ENCODE peak calls at places on chromosome 18, in four cellular contexts. G is GM12865, N is WERI-Rb-1, S is lower lobe of right lung. M is an unnamed sample.

GRCh38 chr18:10239138-10239537 is 215.3 kb upstream of the APCDD1 start:
- DNase-seq in N (no peak), S (peak; percentile 79), G (no peak), M (peak; percentile 81)

GRCh38 chr18:41655074-41655473 is 300.0 kb upstream of the PIK3C3 start:
- DNase-seq in N (no peak), S (no peak), G (no peak), M (no peak)

GRCh38 chr18:51029378-51029693 is 677 bp upstream of the SMAD4 start:
- DNase-seq in S (no peak), G (no peak), N (no peak), M (no peak)

GRCh38 chr18:2348003-2348402 is 223.3 kb downstream of the METTL4 start:
- DNase-seq in G (no peak), N (no peak), S (no peak), M (no peak)

GRCh38 chr18:67742954-67743353 is 226.4 kb upstream of the DSEL start:
- DNase-seq in G (no peak), N (no peak), S (no peak), M (peak; percentile 9)

GRCh38 chr18:6807504-6808257 is 78.2 kb downstream of the ARHGAP28 start:
- DNase-seq in S (no peak), G (no peak), N (no peak), M (peak; percentile 81)

GRCh38 chr18:79612291-79613108 is 67.1 kb upstream of the CTDP1 start:
- DNase-seq in G (no peak), N (peak; percentile 5), S (peak; percentile 30), M (no peak)

GRCh38 chr18:48777026-48777736 is 173.6 kb downstream of the SMAD7 start:
- DNase-seq in G (peak; percentile 84), S (peak; percentile 77), N (peak; percentile 80), M (peak; percentile 74)

GRCh38 chr18:24420551-24420950 is 5.9 kb upstream of the IMPACT start:
- DNase-seq in S (no peak), N (no peak), G (no peak), M (no peak)

GRCh38 chr18:57091231-57091630 is 55.7 kb upstream of the BOD1L2 start:
- DNase-seq in S (no peak), N (no peak), G (no peak), M (no peak)

GRCh38 chr18:13527256-13527655 is 199.1 kb downstream of the FAM210A start:
- DNase-seq in G (no peak), N (no peak), S (no peak), M (no peak)

GRCh38 chr18:43793910-43794309 is 516.6 kb upstream of the SYT4 start:
- DNase-seq in S (no peak), G (no peak), N (no peak), M (no peak)

GRCh38 chr18:43794363-43794762 is 517.1 kb upstream of the SYT4 start:
- DNase-seq in G (no peak), S (no peak), N (no peak), M (no peak)

GRCh38 chr18:43785145-43785544 is 507.9 kb upstream of the SYT4 start:
- DNase-seq in S (no peak), N (no peak), G (no peak), M (no peak)

GRCh38 chr18:43786893-43787292 is 509.6 kb upstream of the SYT4 start:
- DNase-seq in N (no peak), G (no peak), S (no peak), M (no peak)

GRCh38 chr18:43789234-43790000 is 512.1 kb upstream of the SYT4 start:
- DNase-seq in N (no peak), S (no peak), G (no peak), M (peak; percentile 29)
- TF ChIP-seq CTCF in N (no peak), S (peak; percentile 24), G (no peak), M (peak; percentile 37)

GRCh38 chr18:74683573-74683972 is 85.9 kb downstream of the ZNF407 start:
- DNase-seq in S (no peak), N (no peak), G (no peak), M (no peak)
- H3K4me3 ChIP-seq in S (no peak overlapping the region), N (no peak overlapping the region), G (no peak overlapping the region), M (no peak overlapping the region)

GRCh38 chr18:8525692-8526091 is 83.5 kb upstream of the RAB12 start:
- DNase-seq in G (no peak), S (no peak), N (peak; percentile 46), M (no peak)
- TF ChIP-seq CTCF in G (peak; percentile 19), S (no peak), N (peak; percentile 77), M (peak; percentile 25)

DNA sequence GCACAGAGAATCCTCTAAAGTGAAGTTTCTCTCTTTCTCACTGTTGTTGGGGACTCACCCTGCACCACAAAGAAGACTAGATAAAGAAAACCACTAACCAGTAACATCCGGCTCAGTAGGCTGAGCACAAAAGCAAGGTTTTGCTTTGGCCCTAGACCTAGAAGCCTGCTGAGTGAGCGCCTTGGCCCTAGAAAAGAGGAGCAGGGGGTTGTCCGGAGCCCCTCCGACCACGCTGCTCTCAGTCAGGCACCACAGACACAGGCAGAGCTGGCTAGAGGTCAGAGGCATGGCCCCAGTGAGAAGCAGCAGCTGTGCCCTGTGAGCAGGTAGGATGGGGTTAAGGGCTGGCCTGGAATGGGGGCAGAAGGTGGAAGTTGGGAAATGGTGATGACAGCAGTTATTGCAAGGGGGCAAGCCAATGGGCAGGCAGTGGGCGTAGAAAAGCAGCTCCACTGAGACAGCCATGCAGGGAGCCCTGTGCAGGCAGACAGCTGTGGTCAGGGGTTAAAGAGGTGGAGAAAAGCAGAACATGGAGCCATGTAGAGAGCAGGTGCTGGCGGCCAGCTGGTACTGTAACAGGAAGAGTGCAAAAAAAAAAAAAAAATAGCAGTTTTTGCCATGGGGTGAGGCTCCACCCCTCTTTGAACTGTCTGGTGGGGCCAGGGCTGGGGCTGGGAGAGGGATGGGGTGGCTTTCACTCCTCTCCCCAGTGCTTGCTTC is 36.9 kb upstream of the SLC14A1 start:
- DNase-seq in S (peak; percentile 72), G (peak; percentile 82), N (no peak), M (peak; percentile 46)
- H3K4me3 ChIP-seq in S (peak overlapping the region; percentile 19), G (peak overlapping the region; percentile 44), N (no peak overlapping the region), M (no peak overlapping the region)

GRCh38 chr18:78101091-78101490 is 851.4 kb downstream of the GALR1 start:
- DNase-seq in G (no peak), N (no peak), S (no peak), M (no peak)
- TF ChIP-seq CTCF in G (no peak), N (no peak), S (no peak), M (no peak)

DNA sequence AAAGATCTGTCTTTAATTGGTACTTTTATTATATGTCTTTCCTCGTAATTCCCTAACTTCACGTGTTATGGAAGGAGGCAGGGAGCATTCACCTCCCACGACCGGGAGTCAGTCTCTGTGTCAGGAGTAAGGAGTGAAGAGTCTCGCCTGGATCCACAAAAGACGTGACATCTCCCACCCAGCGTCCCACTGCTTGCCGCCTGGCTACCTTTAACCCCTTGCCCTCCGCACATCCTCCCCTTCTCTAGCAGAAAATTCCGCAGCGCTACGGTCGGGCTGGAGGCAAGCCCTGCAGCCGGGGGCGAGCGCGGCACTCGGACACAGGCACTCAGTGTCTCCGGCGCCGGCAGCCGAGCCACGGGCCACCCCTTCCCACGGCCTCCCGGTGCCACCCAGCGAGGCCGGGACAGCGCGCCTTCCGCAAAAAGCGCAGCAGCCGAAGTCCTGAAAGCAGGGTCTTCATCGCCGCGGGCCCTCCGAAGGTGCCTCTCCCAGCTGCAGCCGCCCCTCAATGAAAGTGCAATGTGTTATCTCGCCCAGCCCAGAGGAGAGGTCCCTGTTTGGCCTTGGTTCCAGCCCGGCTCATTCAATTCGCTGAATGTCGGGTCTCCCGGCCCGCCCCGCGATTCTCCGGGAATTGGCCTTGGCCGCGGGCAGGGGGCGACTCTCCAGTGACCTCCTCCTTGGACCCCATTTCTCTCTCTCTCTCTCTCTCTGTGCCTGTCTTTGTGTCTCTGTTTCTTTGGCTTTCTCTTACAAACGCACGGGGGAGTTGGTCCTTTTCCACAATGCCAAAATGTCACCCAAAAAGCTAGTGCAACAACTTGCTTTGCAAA is 1.2 kb downstream of the DLGAP1 start:
- DNase-seq in S (peak; percentile 37), N (no peak), G (no peak), M (no peak)
- H3K4me3 ChIP-seq in S (peak overlapping the region; percentile 53), N (no peak overlapping the region), G (peak overlapping the region; percentile 45), M (peak overlapping the region; percentile 54)